ENCODE peak calls at places on chromosome 5, in six cellular contexts. B, Z, F, T, U and G are unnamed samples.

GRCh38 chr5:62707539-62707938 is 128.9 kb downstream of the LRRC70 start:
- DNase-seq in B (no peak), Z (no peak), F (no peak), T (no peak), U (no peak), G (no peak)

GRCh38 chr5:2651116-2651515 is 100.4 kb downstream of the IRX2 start:
- DNase-seq in B (no peak), Z (no peak), F (no peak), T (no peak), U (no peak), G (no peak)

GRCh38 chr5:58346001-58346400 is 113.9 kb downstream of the PLK2 start:
- DNase-seq in B (no peak), Z (no peak), F (no peak), T (no peak), U (no peak), G (no peak)

GRCh38 chr5:961002-961710 is 47.4 kb upstream of the NKD2 start:
- DNase-seq in B (no peak), Z (no peak), F (no peak), T (peak; percentile 66), U (peak; percentile 29), G (no peak)

GRCh38 chr5:395921-396714 is 46.9 kb upstream of the EXOC3 start:
- DNase-seq in B (no peak), Z (no peak), F (no peak), T (peak; percentile 67), U (no peak), G (no peak)

GRCh38 chr5:172315599-172316531 is 32.3 kb upstream of the UBTD2 start:
- DNase-seq in B (no peak), Z (no peak), F (no peak), T (no peak), U (no peak), G (peak; percentile 81)

GRCh38 chr5:72307573-72307967 is 12.5 kb downstream of the MRPS27 start:
- DNase-seq in B (no peak), Z (no peak), F (no peak), T (no peak), U (no peak), G (no peak)

GRCh38 chr5:176621661-176622079 is 8.7 kb downstream of the SNCB start:
- DNase-seq in B (no peak), Z (peak; percentile 41), F (no peak), T (no peak), U (no peak), G (no peak)

GRCh38 chr5:96582343-96582742 is 79.8 kb upstream of the CAST start:
- DNase-seq in B (no peak), Z (no peak), F (no peak), T (no peak), U (no peak), G (no peak)

GRCh38 chr5:154395407-154396106 is 50.2 kb upstream of the SAP30L start:
- DNase-seq in B (no peak), Z (peak; percentile 35), F (no peak), T (no peak), U (peak; percentile 40), G (peak; percentile 55)

GRCh38 chr5:83475540-83476469 is 4.3 kb downstream of the VCAN start:
- DNase-seq in B (no peak), Z (peak; percentile 93), F (no peak), T (no peak), U (no peak), G (no peak)

GRCh38 chr5:150142800-150143724 is 12.6 kb downstream of the PDGFRB start:
- DNase-seq in B (no peak), Z (peak; percentile 94), F (peak; percentile 81), T (no peak), U (peak; percentile 87), G (no peak)

GRCh38 chr5:158422653-158423505 is 563.9 kb upstream of the CLINT1 start:
- DNase-seq in B (no peak), Z (no peak), F (peak; percentile 48), T (no peak), U (peak; percentile 36), G (no peak)

GRCh38 chr5:176543428-176544182 is 5.5 kb upstream of the CDHR2 start:
- DNase-seq in B (peak; percentile 52), Z (peak; percentile 60), F (peak; percentile 82), T (peak; percentile 95), U (peak; percentile 81), G (peak; percentile 86)

GRCh38 chr5:142219146-142219545 is 105.7 kb downstream of the SPRY4 start:
- DNase-seq in B (no peak), Z (no peak), F (no peak), T (no peak), U (no peak), G (no peak)

GRCh38 chr5:32639943-32640342 is 54.6 kb downstream of the SUB1 start:
- DNase-seq in B (no peak), Z (no peak), F (no peak), T (no peak), U (no peak), G (no peak)

GRCh38 chr5:175336781-175337180 is 107.2 kb downstream of the DRD1 start:
- DNase-seq in B (no peak), Z (no peak), F (no peak), T (no peak), U (no peak), G (no peak)

GRCh38 chr5:134070648-134070978 is 43.9 kb upstream of the TCF7 start:
- DNase-seq in B (no peak), Z (peak; percentile 57), F (no peak), T (no peak), U (no peak), G (no peak)

GRCh38 chr5:135662683-135663082 is 83.9 kb upstream of the CXCL14 start:
- DNase-seq in B (no peak), Z (no peak), F (no peak), T (no peak), U (no peak), G (no peak)

GRCh38 chr5:82399111-82399510 is 121.0 kb upstream of the RPS23 start:
- DNase-seq in B (no peak), Z (no peak), F (no peak), T (no peak), U (no peak), G (no peak)

GRCh38 chr5:16656561-16657191 is 39.9 kb upstream of the RETREG1 start:
- DNase-seq in B (no peak), Z (peak; percentile 71), F (no peak), T (no peak), U (no peak), G (no peak)

GRCh38 chr5:150106669-150107068 is 20.3 kb upstream of the CSF1R start:
- DNase-seq in B (no peak), Z (no peak), F (no peak), T (no peak), U (no peak), G (no peak)

GRCh38 chr5:74155501-74155900 is 485.0 kb downstream of the ENC1 start:
- DNase-seq in B (no peak), Z (no peak), F (no peak), T (no peak), U (no peak), G (no peak)

GRCh38 chr5:122163151-122164069 is 34.1 kb downstream of the ZNF474 start:
- DNase-seq in B (no peak), Z (peak; percentile 85), F (no peak), T (no peak), U (peak; percentile 32), G (no peak)

GRCh38 chr5:96902876-96903275 is 26.6 kb downstream of the ERAP2 start:
- DNase-seq in B (no peak), Z (no peak), F (no peak), T (no peak), U (no peak), G (no peak)

GRCh38 chr5:149429839-149430721 is 51.0 kb upstream of the IL17B start:
- DNase-seq in B (no peak), Z (peak; percentile 78), F (peak; percentile 72), T (peak; percentile 83), U (peak; percentile 86), G (no peak)

GRCh38 chr5:14424011-14424685 is 157.4 kb upstream of the OTULINL start:
- DNase-seq in B (no peak), Z (no peak), F (no peak), T (no peak), U (no peak), G (no peak)

GRCh38 chr5:102742215-102742614 is 12.9 kb upstream of the PAM start:
- DNase-seq in B (no peak), Z (no peak), F (no peak), T (no peak), U (no peak), G (no peak)

GRCh38 chr5:150146862-150147579 is 8.6 kb downstream of the PDGFRB start:
- DNase-seq in B (no peak), Z (no peak), F (peak; percentile 14), T (no peak), U (no peak), G (no peak)

GRCh38 chr5:143399616-143400540 is 3.6 kb downstream of the NR3C1 start:
- DNase-seq in B (no peak), Z (no peak), F (no peak), T (no peak), U (no peak), G (no peak)
- H3K4me3 ChIP-seq in B (peak overlapping the region; percentile 35), Z (peak overlapping the region; percentile 16), F (peak overlapping the region; percentile 89), T (peak overlapping the region; percentile 6), U (peak overlapping the region; percentile 88), G (peak overlapping the region; percentile 94)

DNA sequence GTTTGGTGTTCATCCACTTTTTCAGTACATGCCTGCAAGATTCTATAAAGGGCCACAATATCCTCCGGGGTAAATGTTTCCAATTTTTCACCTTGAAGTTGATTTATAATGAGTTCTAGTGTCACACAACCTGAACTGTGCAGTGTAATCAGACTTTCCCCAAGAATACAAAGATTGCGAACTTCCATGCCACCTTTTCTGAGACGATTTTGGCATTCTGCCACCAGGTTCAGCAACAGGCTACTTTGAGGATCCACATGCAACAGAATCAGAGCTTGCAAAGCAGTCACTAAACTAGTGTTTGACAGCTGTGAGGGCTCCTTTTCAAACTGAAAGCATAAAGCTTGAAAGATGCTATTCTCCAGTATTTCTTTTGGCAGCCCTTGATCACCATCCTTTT is 1.6 kb downstream of the FASTKD3 start:
- DNase-seq in B (no peak), Z (no peak), F (no peak), T (no peak), U (no peak), G (no peak)
- H3K4me3 ChIP-seq in B (no peak overlapping the region), Z (no peak overlapping the region), F (no peak overlapping the region), T (no peak overlapping the region), U (no peak overlapping the region), G (no peak overlapping the region)

GRCh38 chr5:9440517-9440916 is 105.4 kb downstream of the SEMA5A start:
- DNase-seq in B (no peak), Z (peak; percentile 22), F (no peak), T (no peak), U (no peak), G (no peak)
- H3K4me3 ChIP-seq in B (no peak overlapping the region), Z (no peak overlapping the region), F (no peak overlapping the region), T (no peak overlapping the region), U (no peak overlapping the region), G (no peak overlapping the region)

DNA sequence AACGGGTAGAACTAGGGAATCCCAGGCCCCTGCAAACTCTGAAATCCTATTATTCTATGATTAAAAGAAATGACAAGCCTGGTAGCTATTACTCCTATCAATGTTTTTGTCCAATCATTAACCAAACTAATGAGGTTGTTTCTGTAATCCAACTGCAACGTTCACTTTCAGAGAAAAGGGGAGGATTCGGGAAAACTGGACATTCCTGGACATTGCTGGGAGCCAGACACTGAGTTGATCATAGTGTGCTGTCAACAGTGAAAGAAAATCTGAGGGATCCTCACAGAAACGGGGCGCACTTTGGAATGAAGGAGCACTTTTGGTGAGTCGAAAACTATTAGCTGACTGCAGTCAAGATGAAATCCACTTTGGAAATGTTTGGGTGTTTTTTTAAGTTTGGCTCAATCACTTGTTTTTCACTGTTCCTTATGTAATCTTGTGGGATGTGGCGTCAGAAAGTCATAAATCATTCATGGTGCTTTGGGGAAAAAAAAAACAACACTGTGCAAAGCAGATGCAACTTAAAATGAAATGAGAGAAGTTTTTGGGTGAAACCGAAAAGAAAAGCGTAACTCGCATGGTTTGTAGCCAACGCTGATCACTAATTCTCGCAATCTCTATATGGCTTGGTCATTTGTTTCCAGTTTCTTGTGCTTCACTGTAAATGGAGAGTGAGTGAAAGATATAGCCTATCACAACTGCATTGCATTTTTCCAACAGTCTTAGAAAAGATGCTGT is 51.2 kb upstream of the ADRA1B start:
- DNase-seq in B (no peak), Z (peak; percentile 78), F (no peak), T (no peak), U (no peak), G (peak; percentile 1)
- H3K4me3 ChIP-seq in B (no peak overlapping the region), Z (peak overlapping the region; percentile 14), F (peak overlapping the region; percentile 11), T (no peak overlapping the region), U (peak overlapping the region; percentile 32), G (no peak overlapping the region)